ENCODE peak calls at places on chromosomes 11 and 22, in eight cellular contexts. One of them, this sample, is unnamed.

GRCh38 chr22:40728731-40729189 is 49.5 kb downstream of the MCHR1 start:
- DNase-seq in NCI-H2029 treated with DMSO at 0.1 percent for 48 hours: peak; percentile 25
- DNase-seq in CD4-positive, alpha-beta T cell: peak; percentile 65
- DNase-seq in PC-3: no peak
- DNase-seq in stimulated activated naive B cell treated with anti-CD40 and anti-IgM and Interleukin-4, amounts not matched to agents 10 μg/mL and 1 μg/mL and 100 μg/mL, for 72 hours: peak; percentile 8
- DNase-seq in sciatic nerve: no peak
- DNase-seq in T-helper 2 cell: peak; percentile 56
- DNase-seq in T-helper 9 cell: peak; percentile 48
- DNase-seq in this sample: peak; percentile 98

GRCh38 chr22:17549183-17549582 is 14.1 kb upstream of the SLC25A18 start:
- DNase-seq in T-helper 9 cell: no peak
- DNase-seq in sciatic nerve: no peak
- DNase-seq in CD4-positive, alpha-beta T cell: no peak
- DNase-seq in PC-3: no peak
- DNase-seq in T-helper 2 cell: no peak
- DNase-seq in NCI-H2029 treated with DMSO at 0.1 percent for 48 hours: no peak
- DNase-seq in stimulated activated naive B cell treated with anti-CD40 and anti-IgM and Interleukin-4, amounts not matched to agents 10 μg/mL and 1 μg/mL and 100 μg/mL, for 72 hours: no peak
- DNase-seq in this sample: no peak

GRCh38 chr22:32725369-32725988 is 76.0 kb upstream of the TIMP3 start:
- DNase-seq in T-helper 9 cell: no peak
- DNase-seq in sciatic nerve: no peak
- DNase-seq in CD4-positive, alpha-beta T cell: no peak
- DNase-seq in T-helper 2 cell: no peak
- DNase-seq in PC-3: no peak
- DNase-seq in stimulated activated naive B cell treated with anti-CD40 and anti-IgM and Interleukin-4, amounts not matched to agents 10 μg/mL and 1 μg/mL and 100 μg/mL, for 72 hours: no peak
- DNase-seq in NCI-H2029 treated with DMSO at 0.1 percent for 48 hours: no peak
- DNase-seq in this sample: no peak

GRCh38 chr11:106288057-106288456 is 210.6 kb downstream of the AASDHPPT start:
- DNase-seq in stimulated activated naive B cell treated with anti-CD40 and anti-IgM and Interleukin-4, amounts not matched to agents 10 μg/mL and 1 μg/mL and 100 μg/mL, for 72 hours: no peak
- DNase-seq in sciatic nerve: no peak
- DNase-seq in T-helper 9 cell: no peak
- DNase-seq in NCI-H2029 treated with DMSO at 0.1 percent for 48 hours: no peak
- DNase-seq in CD4-positive, alpha-beta T cell: no peak
- DNase-seq in T-helper 2 cell: no peak
- DNase-seq in PC-3: peak; percentile 53
- DNase-seq in this sample: peak; percentile 69

GRCh38 chr22:42683599-42684283 is 34.5 kb upstream of the CYB5R3 start:
- DNase-seq in CD4-positive, alpha-beta T cell: no peak
- DNase-seq in stimulated activated naive B cell treated with anti-CD40 and anti-IgM and Interleukin-4, amounts not matched to agents 10 μg/mL and 1 μg/mL and 100 μg/mL, for 72 hours: no peak
- DNase-seq in PC-3: no peak
- DNase-seq in T-helper 2 cell: no peak
- DNase-seq in T-helper 9 cell: no peak
- DNase-seq in sciatic nerve: peak; percentile 72
- DNase-seq in NCI-H2029 treated with DMSO at 0.1 percent for 48 hours: no peak
- DNase-seq in this sample: peak; percentile 58

GRCh38 chr22:46737105-46737975 is 712 bp downstream of the CERK start:
- DNase-seq in CD4-positive, alpha-beta T cell: peak; percentile 32
- DNase-seq in NCI-H2029 treated with DMSO at 0.1 percent for 48 hours: no peak
- DNase-seq in PC-3: peak; percentile 5
- DNase-seq in sciatic nerve: no peak
- DNase-seq in T-helper 9 cell: peak; percentile 34
- DNase-seq in T-helper 2 cell: peak; percentile 59
- DNase-seq in stimulated activated naive B cell treated with anti-CD40 and anti-IgM and Interleukin-4, amounts not matched to agents 10 μg/mL and 1 μg/mL and 100 μg/mL, for 72 hours: peak; percentile 30
- DNase-seq in this sample: peak; percentile 43

GRCh38 chr11:77065878-77066228 is 918 bp upstream of the CAPN5 start:
- DNase-seq in T-helper 2 cell: no peak
- DNase-seq in NCI-H2029 treated with DMSO at 0.1 percent for 48 hours: no peak
- DNase-seq in stimulated activated naive B cell treated with anti-CD40 and anti-IgM and Interleukin-4, amounts not matched to agents 10 μg/mL and 1 μg/mL and 100 μg/mL, for 72 hours: no peak
- DNase-seq in sciatic nerve: peak; percentile 78
- DNase-seq in CD4-positive, alpha-beta T cell: no peak
- DNase-seq in PC-3: no peak
- DNase-seq in T-helper 9 cell: no peak
- DNase-seq in this sample: no peak

GRCh38 chr11:12785901-12786300 is 111.7 kb downstream of the TEAD1 start:
- DNase-seq in stimulated activated naive B cell treated with anti-CD40 and anti-IgM and Interleukin-4, amounts not matched to agents 10 μg/mL and 1 μg/mL and 100 μg/mL, for 72 hours: no peak
- DNase-seq in sciatic nerve: no peak
- DNase-seq in PC-3: no peak
- DNase-seq in NCI-H2029 treated with DMSO at 0.1 percent for 48 hours: peak; percentile 86
- DNase-seq in T-helper 2 cell: no peak
- DNase-seq in T-helper 9 cell: no peak
- DNase-seq in CD4-positive, alpha-beta T cell: no peak
- DNase-seq in this sample: peak; percentile 80

GRCh38 chr11:77107950-77108349 is 5.3 kb downstream of the OMP start:
- DNase-seq in NCI-H2029 treated with DMSO at 0.1 percent for 48 hours: no peak
- DNase-seq in stimulated activated naive B cell treated with anti-CD40 and anti-IgM and Interleukin-4, amounts not matched to agents 10 μg/mL and 1 μg/mL and 100 μg/mL, for 72 hours: no peak
- DNase-seq in PC-3: peak; percentile 94
- DNase-seq in T-helper 2 cell: no peak
- DNase-seq in T-helper 9 cell: no peak
- DNase-seq in CD4-positive, alpha-beta T cell: no peak
- DNase-seq in sciatic nerve: peak; percentile 80
- DNase-seq in this sample: no peak

GRCh38 chr22:19599004-19599403 is 74.8 kb upstream of the CLDN5 start:
- DNase-seq in T-helper 9 cell: no peak
- DNase-seq in sciatic nerve: no peak
- DNase-seq in T-helper 2 cell: no peak
- DNase-seq in PC-3: no peak
- DNase-seq in stimulated activated naive B cell treated with anti-CD40 and anti-IgM and Interleukin-4, amounts not matched to agents 10 μg/mL and 1 μg/mL and 100 μg/mL, for 72 hours: no peak
- DNase-seq in CD4-positive, alpha-beta T cell: no peak
- DNase-seq in NCI-H2029 treated with DMSO at 0.1 percent for 48 hours: no peak
- DNase-seq in this sample: no peak

GRCh38 chr22:26406118-26406517 is 22.9 kb upstream of the ASPHD2 start:
- DNase-seq in stimulated activated naive B cell treated with anti-CD40 and anti-IgM and Interleukin-4, amounts not matched to agents 10 μg/mL and 1 μg/mL and 100 μg/mL, for 72 hours: no peak
- DNase-seq in PC-3: peak; percentile 19
- DNase-seq in NCI-H2029 treated with DMSO at 0.1 percent for 48 hours: peak; percentile 90
- DNase-seq in sciatic nerve: no peak
- DNase-seq in T-helper 2 cell: no peak
- DNase-seq in CD4-positive, alpha-beta T cell: no peak
- DNase-seq in T-helper 9 cell: no peak
- DNase-seq in this sample: peak; percentile 16

GRCh38 chr22:34808618-34809017 is 257.3 kb upstream of the ISX start:
- DNase-seq in NCI-H2029 treated with DMSO at 0.1 percent for 48 hours: no peak
- DNase-seq in T-helper 9 cell: no peak
- DNase-seq in stimulated activated naive B cell treated with anti-CD40 and anti-IgM and Interleukin-4, amounts not matched to agents 10 μg/mL and 1 μg/mL and 100 μg/mL, for 72 hours: no peak
- DNase-seq in CD4-positive, alpha-beta T cell: no peak
- DNase-seq in T-helper 2 cell: no peak
- DNase-seq in sciatic nerve: no peak
- DNase-seq in PC-3: no peak
- DNase-seq in this sample: no peak

GRCh38 chr11:116044520-116044919 is 540.3 kb upstream of the CADM1 start:
- DNase-seq in NCI-H2029 treated with DMSO at 0.1 percent for 48 hours: no peak
- DNase-seq in sciatic nerve: no peak
- DNase-seq in CD4-positive, alpha-beta T cell: no peak
- DNase-seq in PC-3: no peak
- DNase-seq in T-helper 2 cell: no peak
- DNase-seq in T-helper 9 cell: no peak
- DNase-seq in stimulated activated naive B cell treated with anti-CD40 and anti-IgM and Interleukin-4, amounts not matched to agents 10 μg/mL and 1 μg/mL and 100 μg/mL, for 72 hours: no peak
- DNase-seq in this sample: no peak

GRCh38 chr22:29154364-29155048 is 51.2 kb upstream of the EMID1 start:
- DNase-seq in PC-3: peak; percentile 64
- DNase-seq in T-helper 2 cell: peak; percentile 16
- DNase-seq in NCI-H2029 treated with DMSO at 0.1 percent for 48 hours: peak; percentile 8
- DNase-seq in sciatic nerve: peak; percentile 88
- DNase-seq in T-helper 9 cell: peak; percentile 61
- DNase-seq in stimulated activated naive B cell treated with anti-CD40 and anti-IgM and Interleukin-4, amounts not matched to agents 10 μg/mL and 1 μg/mL and 100 μg/mL, for 72 hours: peak; percentile 35
- DNase-seq in CD4-positive, alpha-beta T cell: peak; percentile 69
- DNase-seq in this sample: peak; percentile 46

GRCh38 chr11:63851354-63851753 is 12.4 kb downstream of the MARK2 start:
- DNase-seq in T-helper 9 cell: no peak
- DNase-seq in CD4-positive, alpha-beta T cell: no peak
- DNase-seq in stimulated activated naive B cell treated with anti-CD40 and anti-IgM and Interleukin-4, amounts not matched to agents 10 μg/mL and 1 μg/mL and 100 μg/mL, for 72 hours: no peak
- DNase-seq in NCI-H2029 treated with DMSO at 0.1 percent for 48 hours: no peak
- DNase-seq in sciatic nerve: no peak
- DNase-seq in PC-3: no peak
- DNase-seq in T-helper 2 cell: no peak
- DNase-seq in this sample: no peak

GRCh38 chr22:48574776-48575566 is 1252.7 kb downstream of the BRD1 start:
- DNase-seq in NCI-H2029 treated with DMSO at 0.1 percent for 48 hours: no peak
- DNase-seq in PC-3: no peak
- DNase-seq in T-helper 9 cell: no peak
- DNase-seq in stimulated activated naive B cell treated with anti-CD40 and anti-IgM and Interleukin-4, amounts not matched to agents 10 μg/mL and 1 μg/mL and 100 μg/mL, for 72 hours: peak; percentile 20
- DNase-seq in CD4-positive, alpha-beta T cell: no peak
- DNase-seq in T-helper 2 cell: no peak
- DNase-seq in sciatic nerve: peak; percentile 73
- DNase-seq in this sample: peak; percentile 69

GRCh38 chr11:28729339-28729738 is 621.2 kb downstream of the METTL15 start:
- DNase-seq in sciatic nerve: no peak
- DNase-seq in CD4-positive, alpha-beta T cell: no peak
- DNase-seq in PC-3: no peak
- DNase-seq in T-helper 2 cell: no peak
- DNase-seq in T-helper 9 cell: no peak
- DNase-seq in stimulated activated naive B cell treated with anti-CD40 and anti-IgM and Interleukin-4, amounts not matched to agents 10 μg/mL and 1 μg/mL and 100 μg/mL, for 72 hours: no peak
- DNase-seq in NCI-H2029 treated with DMSO at 0.1 percent for 48 hours: no peak
- DNase-seq in this sample: no peak

GRCh38 chr11:58034471-58034870 is 3.7 kb downstream of the OR6Q1 start:
- DNase-seq in T-helper 2 cell: no peak
- DNase-seq in sciatic nerve: no peak
- DNase-seq in T-helper 9 cell: no peak
- DNase-seq in NCI-H2029 treated with DMSO at 0.1 percent for 48 hours: no peak
- DNase-seq in CD4-positive, alpha-beta T cell: no peak
- DNase-seq in PC-3: no peak
- DNase-seq in stimulated activated naive B cell treated with anti-CD40 and anti-IgM and Interleukin-4, amounts not matched to agents 10 μg/mL and 1 μg/mL and 100 μg/mL, for 72 hours: no peak
- DNase-seq in this sample: no peak

GRCh38 chr11:115199501-115199900 is 304.7 kb downstream of the CADM1 start:
- DNase-seq in CD4-positive, alpha-beta T cell: no peak
- DNase-seq in T-helper 9 cell: no peak
- DNase-seq in PC-3: no peak
- DNase-seq in stimulated activated naive B cell treated with anti-CD40 and anti-IgM and Interleukin-4, amounts not matched to agents 10 μg/mL and 1 μg/mL and 100 μg/mL, for 72 hours: no peak
- DNase-seq in NCI-H2029 treated with DMSO at 0.1 percent for 48 hours: no peak
- DNase-seq in T-helper 2 cell: no peak
- DNase-seq in sciatic nerve: no peak
- DNase-seq in this sample: no peak

GRCh38 chr11:130162733-130163132 is 3.2 kb downstream of the ST14 start:
- DNase-seq in stimulated activated naive B cell treated with anti-CD40 and anti-IgM and Interleukin-4, amounts not matched to agents 10 μg/mL and 1 μg/mL and 100 μg/mL, for 72 hours: no peak
- DNase-seq in CD4-positive, alpha-beta T cell: no peak
- DNase-seq in T-helper 2 cell: no peak
- DNase-seq in PC-3: no peak
- DNase-seq in NCI-H2029 treated with DMSO at 0.1 percent for 48 hours: peak; percentile 33
- DNase-seq in T-helper 9 cell: no peak
- DNase-seq in sciatic nerve: no peak
- DNase-seq in this sample: no peak

GRCh38 chr11:100776212-100776896 is 89.3 kb downstream of the ARHGAP42 start:
- DNase-seq in CD4-positive, alpha-beta T cell: no peak
- DNase-seq in sciatic nerve: no peak
- DNase-seq in stimulated activated naive B cell treated with anti-CD40 and anti-IgM and Interleukin-4, amounts not matched to agents 10 μg/mL and 1 μg/mL and 100 μg/mL, for 72 hours: no peak
- DNase-seq in PC-3: peak; percentile 98
- DNase-seq in NCI-H2029 treated with DMSO at 0.1 percent for 48 hours: no peak
- DNase-seq in T-helper 9 cell: no peak
- DNase-seq in T-helper 2 cell: no peak
- DNase-seq in this sample: no peak

GRCh38 chr22:46063861-46064235 is 86.5 kb upstream of the PPARA start:
- DNase-seq in stimulated activated naive B cell treated with anti-CD40 and anti-IgM and Interleukin-4, amounts not matched to agents 10 μg/mL and 1 μg/mL and 100 μg/mL, for 72 hours: no peak
- DNase-seq in PC-3: peak; percentile 36
- DNase-seq in NCI-H2029 treated with DMSO at 0.1 percent for 48 hours: peak; percentile 37
- DNase-seq in sciatic nerve: peak; percentile 57
- DNase-seq in CD4-positive, alpha-beta T cell: no peak
- DNase-seq in T-helper 2 cell: no peak
- DNase-seq in T-helper 9 cell: no peak
- DNase-seq in this sample: no peak

GRCh38 chr11:16775604-16776283 is 37.3 kb downstream of the C11orf58 start:
- DNase-seq in NCI-H2029 treated with DMSO at 0.1 percent for 48 hours: no peak
- DNase-seq in sciatic nerve: peak; percentile 32
- DNase-seq in CD4-positive, alpha-beta T cell: no peak
- DNase-seq in stimulated activated naive B cell treated with anti-CD40 and anti-IgM and Interleukin-4, amounts not matched to agents 10 μg/mL and 1 μg/mL and 100 μg/mL, for 72 hours: no peak
- DNase-seq in T-helper 2 cell: no peak
- DNase-seq in PC-3: no peak
- DNase-seq in T-helper 9 cell: no peak
- DNase-seq in this sample: no peak

GRCh38 chr11:15412054-15412453 is 297.3 kb downstream of the INSC start:
- DNase-seq in CD4-positive, alpha-beta T cell: no peak
- DNase-seq in sciatic nerve: no peak
- DNase-seq in NCI-H2029 treated with DMSO at 0.1 percent for 48 hours: peak; percentile 87
- DNase-seq in T-helper 2 cell: no peak
- DNase-seq in T-helper 9 cell: no peak
- DNase-seq in PC-3: no peak
- DNase-seq in stimulated activated naive B cell treated with anti-CD40 and anti-IgM and Interleukin-4, amounts not matched to agents 10 μg/mL and 1 μg/mL and 100 μg/mL, for 72 hours: no peak
- DNase-seq in this sample: no peak

GRCh38 chr22:45867118-45867905 is 109.7 kb downstream of the WNT7B start:
- DNase-seq in NCI-H2029 treated with DMSO at 0.1 percent for 48 hours: no peak
- DNase-seq in CD4-positive, alpha-beta T cell: no peak
- DNase-seq in stimulated activated naive B cell treated with anti-CD40 and anti-IgM and Interleukin-4, amounts not matched to agents 10 μg/mL and 1 μg/mL and 100 μg/mL, for 72 hours: no peak
- DNase-seq in PC-3: no peak
- DNase-seq in T-helper 2 cell: no peak
- DNase-seq in sciatic nerve: no peak
- DNase-seq in T-helper 9 cell: no peak
- DNase-seq in this sample: no peak

GRCh38 chr22:46072030-46072881 is 78.1 kb upstream of the PPARA start:
- DNase-seq in stimulated activated naive B cell treated with anti-CD40 and anti-IgM and Interleukin-4, amounts not matched to agents 10 μg/mL and 1 μg/mL and 100 μg/mL, for 72 hours: peak; percentile 39
- DNase-seq in PC-3: peak; percentile 33
- DNase-seq in sciatic nerve: peak; percentile 86
- DNase-seq in NCI-H2029 treated with DMSO at 0.1 percent for 48 hours: no peak
- DNase-seq in T-helper 9 cell: no peak
- DNase-seq in T-helper 2 cell: no peak
- DNase-seq in CD4-positive, alpha-beta T cell: no peak
- DNase-seq in this sample: peak; percentile 62

GRCh38 chr22:31944700-31945477 is 554 bp downstream of the YWHAH start:
- DNase-seq in CD4-positive, alpha-beta T cell: peak; percentile 17
- DNase-seq in stimulated activated naive B cell treated with anti-CD40 and anti-IgM and Interleukin-4, amounts not matched to agents 10 μg/mL and 1 μg/mL and 100 μg/mL, for 72 hours: no peak
- DNase-seq in PC-3: peak; percentile 17
- DNase-seq in NCI-H2029 treated with DMSO at 0.1 percent for 48 hours: no peak
- DNase-seq in T-helper 2 cell: peak; percentile 24
- DNase-seq in sciatic nerve: peak; percentile 79
- DNase-seq in T-helper 9 cell: peak; percentile 35
- DNase-seq in this sample: no peak

GRCh38 chr22:29765905-29766631 is 739 bp downstream of the ZMAT5 start:
- DNase-seq in CD4-positive, alpha-beta T cell: no peak
- DNase-seq in T-helper 2 cell: no peak
- DNase-seq in sciatic nerve: no peak
- DNase-seq in PC-3: no peak
- DNase-seq in T-helper 9 cell: peak; percentile 7
- DNase-seq in NCI-H2029 treated with DMSO at 0.1 percent for 48 hours: no peak
- DNase-seq in stimulated activated naive B cell treated with anti-CD40 and anti-IgM and Interleukin-4, amounts not matched to agents 10 μg/mL and 1 μg/mL and 100 μg/mL, for 72 hours: peak; percentile 25
- DNase-seq in this sample: no peak

GRCh38 chr11:9269492-9270030 is 4.4 kb upstream of the DENND5A start:
- DNase-seq in sciatic nerve: no peak
- DNase-seq in CD4-positive, alpha-beta T cell: no peak
- DNase-seq in NCI-H2029 treated with DMSO at 0.1 percent for 48 hours: no peak
- DNase-seq in T-helper 2 cell: no peak
- DNase-seq in stimulated activated naive B cell treated with anti-CD40 and anti-IgM and Interleukin-4, amounts not matched to agents 10 μg/mL and 1 μg/mL and 100 μg/mL, for 72 hours: no peak
- DNase-seq in PC-3: no peak
- DNase-seq in T-helper 9 cell: no peak
- DNase-seq in this sample: no peak

GRCh38 chr11:3181722-3182461 is 16.8 kb upstream of the OSBPL5 start:
- DNase-seq in sciatic nerve: no peak
- DNase-seq in PC-3: no peak
- DNase-seq in stimulated activated naive B cell treated with anti-CD40 and anti-IgM and Interleukin-4, amounts not matched to agents 10 μg/mL and 1 μg/mL and 100 μg/mL, for 72 hours: no peak
- DNase-seq in CD4-positive, alpha-beta T cell: no peak
- DNase-seq in T-helper 2 cell: no peak
- DNase-seq in T-helper 9 cell: no peak
- DNase-seq in NCI-H2029 treated with DMSO at 0.1 percent for 48 hours: no peak
- DNase-seq in this sample: no peak